ENCODE peak calls at places on chromosome 13, in six cellular contexts. B is A549, D is K562, T is GM12878, R is endothelial cell of umbilical vein, C is HepG2. S is an unnamed sample.

GRCh38 chr13:62309904-62310303 is 894.3 kb upstream of the PCDH20 start:
- DNase-seq in B (no peak), D (no peak), T (no peak), R (no peak), C (no peak), S (no peak)

GRCh38 chr13:94703271-94703670 is 9.1 kb downstream of the SOX21 start:
- DNase-seq in B (no peak), D (no peak), T (no peak), R (no peak), C (no peak), S (no peak)

GRCh38 chr13:100673376-100673830 is 1.2 kb downstream of the TMTC4 start:
- DNase-seq in B (no peak), D (no peak), T (no peak), R (no peak), C (no peak), S (no peak)

GRCh38 chr13:59706101-59706976 is 457.4 kb downstream of the DIAPH3 start:
- DNase-seq in B (no peak), D (no peak), T (no peak), R (peak; percentile 51), C (no peak), S (no peak)

GRCh38 chr13:79667771-79668170 is 186.8 kb downstream of the NDFIP2 start:
- DNase-seq in B (no peak), D (no peak), T (no peak), R (no peak), C (no peak), S (no peak)

GRCh38 chr13:71607575-71607974 is 259.4 kb downstream of the DACH1 start:
- DNase-seq in B (no peak), D (no peak), T (no peak), R (no peak), C (no peak), S (no peak)

GRCh38 chr13:73677041-73677589 is 457.1 kb downstream of the KLF12 start:
- DNase-seq in B (peak; percentile 2), D (no peak), T (no peak), R (peak; percentile 90), C (no peak), S (no peak)

GRCh38 chr13:30862707-30863106 is 43.4 kb upstream of the MEDAG start:
- DNase-seq in B (no peak), D (no peak), T (no peak), R (no peak), C (no peak), S (no peak)

GRCh38 chr13:113818700-113819295 is 45.1 kb downstream of the GAS6 start:
- DNase-seq in B (no peak), D (no peak), T (no peak), R (no peak), C (no peak), S (no peak)

GRCh38 chr13:35987572-35988513 is 143.3 kb downstream of the DCLK1 start:
- DNase-seq in B (no peak), D (no peak), T (no peak), R (no peak), C (no peak), S (no peak)

GRCh38 chr13:32001392-32001768 is 30.2 kb upstream of the FRY start:
- DNase-seq in B (peak; percentile 40), D (peak; percentile 30), T (no peak), R (peak; percentile 46), C (peak; percentile 71), S (peak; percentile 91)

GRCh38 chr13:93235258-93236015 is 8.8 kb downstream of the GPC6 start:
- DNase-seq in B (no peak), D (no peak), T (no peak), R (no peak), C (no peak), S (no peak)

GRCh38 chr13:24627090-24627714 is 53.0 kb upstream of the ATP12A start:
- DNase-seq in B (peak; percentile 13), D (peak; percentile 66), T (no peak), R (no peak), C (peak; percentile 18), S (no peak)

GRCh38 chr13:26494591-26494990 is 62.9 kb upstream of the WASF3 start:
- DNase-seq in B (no peak), D (no peak), T (no peak), R (no peak), C (no peak), S (no peak)

GRCh38 chr13:87123987-87124784 is 547.0 kb upstream of the SLITRK5 start:
- DNase-seq in B (peak; percentile 1), D (peak; percentile 1), T (no peak), R (no peak), C (peak; percentile 10), S (peak; percentile 98)

GRCh38 chr13:105159794-105160193 is 1375.7 kb downstream of the EFNB2 start:
- DNase-seq in B (no peak), D (no peak), T (no peak), R (no peak), C (no peak), S (no peak)

GRCh38 chr13:51731759-51732158 is 72.2 kb downstream of the DHRS12 start:
- DNase-seq in B (peak; percentile 4), D (no peak), T (no peak), R (no peak), C (no peak), S (peak; percentile 40)

GRCh38 chr13:93927431-93927830 is 552.1 kb downstream of the DCT start:
- DNase-seq in B (no peak), D (no peak), T (no peak), R (no peak), C (no peak), S (no peak)

GRCh38 chr13:32902898-32903297 is 113.3 kb upstream of the KL start:
- DNase-seq in B (no peak), D (no peak), T (no peak), R (no peak), C (no peak), S (no peak)

GRCh38 chr13:24228852-24229458 is 68.4 kb downstream of the SPATA13 start:
- DNase-seq in B (peak; percentile 34), D (peak; percentile 24), T (no peak), R (peak; percentile 67), C (peak; percentile 65), S (peak; percentile 76)

GRCh38 chr13:98326274-98326673 is 149.2 kb upstream of the RNF113B start:
- DNase-seq in B (no peak), D (no peak), T (no peak), R (no peak), C (no peak), S (no peak)

GRCh38 chr13:90103099-90103784 is 1244.2 kb upstream of the MIR17HG start:
- DNase-seq in B (no peak), D (no peak), T (no peak), R (no peak), C (no peak), S (no peak)

GRCh38 chr13:59568306-59568705 is 595.4 kb downstream of the DIAPH3 start:
- DNase-seq in B (no peak), D (no peak), T (no peak), R (peak; percentile 36), C (no peak), S (no peak)

GRCh38 chr13:99990045-99990977 is 8.7 kb downstream of the ZIC2 start:
- DNase-seq in B (no peak), D (no peak), T (no peak), R (no peak), C (no peak), S (no peak)

GRCh38 chr13:60431108-60431700 is 34.2 kb downstream of the TDRD3 start:
- DNase-seq in B (peak; percentile 18), D (peak; percentile 18), T (peak; percentile 61), R (peak; percentile 80), C (peak; percentile 47), S (peak; percentile 76)

GRCh38 chr13:78595819-78596700 is 7.3 kb downstream of the POU4F1 start:
- DNase-seq in B (peak; percentile 23), D (no peak), T (no peak), R (no peak), C (peak; percentile 12), S (peak; percentile 46)

GRCh38 chr13:111259058-111259457 is 61.4 kb upstream of the TEX29 start:
- DNase-seq in B (no peak), D (no peak), T (no peak), R (no peak), C (no peak), S (no peak)

GRCh38 chr13:48233886-48234488 is 981 bp downstream of the ITM2B start:
- DNase-seq in B (no peak), D (no peak), T (peak; percentile 30), R (no peak), C (no peak), S (no peak)

GRCh38 chr13:44364601-44365000 is 9.0 kb upstream of the SERP2 start:
- DNase-seq in B (no peak), D (no peak), T (no peak), R (peak; percentile 90), C (peak; percentile 82), S (no peak)
- TF ChIP-seq MAX in B (no peak), D (no peak), T (no peak), R (no peak), C (peak; percentile 38), S (no peak)

GRCh38 chr13:85698236-85698635 is 101.0 kb downstream of the SLITRK6 start:
- DNase-seq in B (no peak), D (no peak), T (no peak), R (no peak), C (no peak), S (no peak)

GRCh38 chr13:85700909-85701308 is 98.3 kb downstream of the SLITRK6 start:
- DNase-seq in B (no peak), D (no peak), T (no peak), R (no peak), C (no peak), S (no peak)
- H3K4me3 ChIP-seq in B (no peak overlapping the region), D (no peak overlapping the region), T (no peak overlapping the region), R (no peak overlapping the region), C (no peak overlapping the region), S (no peak overlapping the region)

GRCh38 chr13:41177616-41178015 is 16.8 kb downstream of the KBTBD7 start:
- DNase-seq in B (no peak), D (no peak), T (no peak), R (no peak), C (no peak), S (peak; percentile 30)

GRCh38 chr13:41182231-41182630 is 12.1 kb downstream of the KBTBD7 start:
- DNase-seq in B (no peak), D (no peak), T (no peak), R (no peak), C (no peak), S (no peak)

GRCh38 chr13:41179593-41180250 is 14.6 kb downstream of the KBTBD7 start:
- DNase-seq in B (no peak), D (no peak), T (no peak), R (no peak), C (no peak), S (no peak)

GRCh38 chr13:41178040-41178439 is 16.3 kb downstream of the KBTBD7 start:
- DNase-seq in B (no peak), D (no peak), T (no peak), R (no peak), C (no peak), S (no peak)
- TF ChIP-seq MYC in B (no peak), D (no peak), T (no peak), R (no peak), C (no peak), S (no peak)

DNA sequence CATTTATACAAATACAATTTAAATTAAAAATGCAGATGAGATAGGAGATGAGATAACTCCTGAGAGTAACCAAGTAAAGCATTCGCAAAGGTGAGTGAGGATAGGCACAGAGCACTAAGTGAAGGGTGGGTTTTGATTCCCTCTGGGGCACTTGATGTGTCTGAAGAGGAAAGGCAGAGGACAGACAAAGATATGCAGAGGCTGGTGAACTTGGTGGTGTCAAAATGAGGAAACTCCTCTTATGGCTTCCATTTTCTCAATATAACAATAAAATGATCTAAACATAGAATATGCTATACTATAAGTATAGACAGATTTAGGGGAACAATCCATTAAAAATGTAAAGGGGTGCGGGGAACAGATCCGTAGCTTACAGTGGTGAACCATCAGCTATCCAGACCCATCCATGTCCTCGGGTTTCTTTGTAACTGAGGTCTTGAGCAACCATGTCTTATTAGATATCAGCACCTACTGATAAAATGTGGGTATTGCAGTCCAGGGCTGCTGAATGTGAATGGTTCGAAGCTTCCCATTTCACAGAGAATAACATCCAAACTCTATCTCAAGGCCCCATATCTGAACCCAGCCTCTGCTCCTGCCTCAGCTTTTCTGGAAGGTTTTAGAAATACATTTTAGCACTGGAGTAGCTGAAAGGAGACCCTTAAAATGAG is 73.9 kb upstream of the SLC10A2 start:
- DNase-seq in B (peak; percentile 4), D (peak; percentile 6), T (peak; percentile 52), R (no peak), C (peak; percentile 12), S (peak; percentile 53)
- TF ChIP-seq MAX in B (no peak), D (no peak), T (no peak), R (no peak), C (no peak), S (no peak)